ENCODE peak calls at places on chromosomes 1 and 21, in ten cellular contexts. Y, K, I, X, J, H, W, E, C and D are unnamed samples.

GRCh38 chr1:84883286-84883685 is 9.7 kb downstream of the LPAR3 start:
- DNase-seq in Y (no peak), K (no peak), I (no peak), X (no peak), J (no peak), H (no peak), W (no peak), E (no peak), C (no peak), D (no peak)

GRCh38 chr1:29801561-29801973 is 565.2 kb downstream of the PTPRU start:
- DNase-seq in Y (no peak), K (no peak), I (no peak), X (no peak), J (no peak), H (no peak), W (no peak), E (no peak), C (peak), D (peak)

GRCh38 chr1:156705918-156706646 is 699 bp upstream of the CRABP2 start:
- DNase-seq in Y (peak), K (peak), I (peak), X (peak), J (peak), H (peak), W (peak), E (peak), C (peak), D (no peak)

GRCh38 chr21:27408826-27409225 is 441.9 kb upstream of the ADAMTS5 start:
- DNase-seq in Y (no peak), K (no peak), I (no peak), X (no peak), J (no peak), H (no peak), W (no peak), E (no peak), C (no peak), D (no peak)

GRCh38 chr21:30714946-30715345 is 3.6 kb downstream of the KRTAP21-3 start:
- DNase-seq in Y (no peak), K (no peak), I (no peak), X (no peak), J (no peak), H (no peak), W (no peak), E (no peak), C (no peak), D (no peak)

GRCh38 chr1:8107897-8108296 is 81.8 kb upstream of the ERRFI1 start:
- DNase-seq in Y (no peak), K (no peak), I (no peak), X (no peak), J (no peak), H (no peak), W (no peak), E (no peak), C (no peak), D (no peak)

GRCh38 chr1:82927753-82928152 is 1071.2 kb downstream of the TTLL7 start:
- DNase-seq in Y (no peak), K (peak), I (no peak), X (no peak), J (no peak), H (peak), W (no peak), E (no peak), C (no peak), D (no peak)

GRCh38 chr21:15363921-15364320 is 299.1 kb upstream of the NRIP1 start:
- DNase-seq in Y (no peak), K (no peak), I (no peak), X (no peak), J (no peak), H (no peak), W (no peak), E (no peak), C (no peak), D (no peak)

GRCh38 chr1:109805486-109806180 is 41.9 kb upstream of the EPS8L3 start:
- DNase-seq in Y (no peak), K (no peak), I (no peak), X (no peak), J (no peak), H (no peak), W (no peak), E (no peak), C (no peak), D (peak)

GRCh38 chr1:106831511-106831910 is 225.0 kb upstream of the PRMT6 start:
- DNase-seq in Y (no peak), K (peak), I (no peak), X (no peak), J (no peak), H (no peak), W (no peak), E (no peak), C (no peak), D (no peak)

GRCh38 chr21:36761685-36762084 is 62.8 kb downstream of the SIM2 start:
- DNase-seq in Y (no peak), K (no peak), I (no peak), X (no peak), J (no peak), H (no peak), W (no peak), E (no peak), C (no peak), D (no peak)

GRCh38 chr1:195376190-195376589 is 1232.0 kb downstream of the KCNT2 start:
- DNase-seq in Y (no peak), K (peak), I (no peak), X (no peak), J (no peak), H (peak), W (no peak), E (no peak), C (no peak), D (no peak)

GRCh38 chr1:205456383-205456867 is 580 bp upstream of the BLACAT1 start:
- DNase-seq in Y (no peak), K (no peak), I (no peak), X (no peak), J (no peak), H (no peak), W (no peak), E (no peak), C (no peak), D (no peak)

GRCh38 chr21:36694041-36694515 is 4.8 kb upstream of the SIM2 start:
- DNase-seq in Y (no peak), K (no peak), I (no peak), X (no peak), J (no peak), H (peak), W (no peak), E (no peak), C (no peak), D (no peak)

GRCh38 chr1:91885716-91886506 is at the start of gene TGFBR3:
- DNase-seq in Y (peak), K (peak), I (peak), X (peak), J (peak), H (peak), W (peak), E (peak), C (peak), D (peak)
- H3K4me3 ChIP-seq in Y (peak), K (peak), I (peak), X (peak), J (peak), H (peak), W (peak), E (peak), C (peak), D (peak)

GRCh38 chr1:63023182-63023581 is 239.2 kb downstream of the ATG4C start:
- DNase-seq in Y (no peak), K (no peak), I (no peak), X (no peak), J (no peak), H (no peak), W (no peak), E (no peak), C (no peak), D (no peak)
- H3K27ac ChIP-seq in Y (no peak), K (no peak), I (no peak), X (no peak), J (no peak), H (no peak), W (no peak), E (no peak), C (no peak), D (no peak)

DNA sequence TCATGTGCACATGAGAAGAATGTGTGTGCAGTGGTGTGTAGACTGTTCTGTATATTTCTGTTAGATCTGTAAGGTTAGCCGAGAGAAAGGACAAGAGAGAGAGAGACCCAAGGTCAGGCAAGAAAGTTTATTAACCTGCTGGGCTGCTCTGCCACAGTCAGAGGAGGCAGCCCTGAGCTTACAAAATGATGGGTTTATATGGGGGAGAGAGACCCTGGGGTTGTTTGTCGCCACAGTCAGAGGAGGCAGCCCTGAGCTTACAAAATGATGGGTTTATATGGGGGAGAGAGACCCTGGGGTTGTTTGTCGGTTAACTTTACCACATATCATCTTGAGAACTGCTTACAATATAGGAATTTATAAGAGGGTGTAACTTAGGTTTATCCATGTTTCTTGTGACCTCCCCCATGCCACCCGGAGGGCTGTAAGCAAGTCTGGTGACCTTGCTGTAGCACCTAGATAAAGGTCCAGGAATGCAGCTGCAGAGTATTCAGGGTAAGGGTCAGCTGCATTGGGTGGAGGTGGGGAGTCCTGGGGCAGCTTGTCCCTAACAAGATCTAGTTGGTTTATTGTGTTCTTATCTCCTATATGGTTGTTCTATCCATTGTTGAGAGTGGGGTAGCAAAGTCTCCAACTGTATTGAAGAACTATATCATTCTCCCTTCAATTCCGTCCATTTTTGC is 9.3 kb upstream of the ZBTB40 start:
- DNase-seq in Y (no peak), K (no peak), I (no peak), X (no peak), J (no peak), H (no peak), W (no peak), E (no peak), C (no peak), D (no peak)
- TF ChIP-seq CTCF in Y (no peak), K (no peak), I (no peak), X (no peak), J (no peak), H (no peak), W (no peak), E (no peak), C (no peak), D (no peak)

DNA sequence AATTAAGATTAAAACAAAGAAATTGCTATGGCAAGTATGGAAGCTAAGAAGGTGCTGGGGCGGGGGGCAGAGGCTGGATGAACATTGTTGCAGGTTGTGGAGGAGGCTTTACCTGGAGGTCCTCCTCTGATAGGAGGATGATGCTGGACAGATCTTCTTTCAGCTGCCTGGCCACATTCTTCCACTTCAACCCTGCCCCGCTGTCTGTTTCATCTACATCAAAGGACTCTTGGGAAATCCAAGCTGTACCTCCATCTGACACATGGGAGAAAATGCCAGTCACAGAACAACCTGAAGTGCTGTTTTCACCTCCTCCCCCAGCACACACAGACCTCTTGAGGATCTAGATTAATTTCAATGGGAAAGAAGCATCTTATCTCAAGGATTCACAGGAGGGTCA is 5.3 kb downstream of the DFFA start:
- DNase-seq in Y (no peak), K (no peak), I (no peak), X (no peak), J (no peak), H (no peak), W (no peak), E (no peak), C (no peak), D (no peak)
- H3K4me3 ChIP-seq in Y (no peak), K (no peak), I (no peak), X (no peak), J (no peak), H (no peak), W (no peak), E (no peak), C (no peak), D (no peak)

GRCh38 chr1:170198584-170198983 is 52.8 kb downstream of the NTMT2 start:
- DNase-seq in Y (no peak), K (no peak), I (no peak), X (no peak), J (no peak), H (no peak), W (no peak), E (no peak), C (no peak), D (no peak)

GRCh38 chr1:170200665-170201397 is 55.1 kb downstream of the NTMT2 start:
- DNase-seq in Y (no peak), K (no peak), I (no peak), X (no peak), J (no peak), H (peak), W (no peak), E (no peak), C (no peak), D (no peak)

GRCh38 chr1:170198090-170198489 is 52.3 kb downstream of the NTMT2 start:
- DNase-seq in Y (no peak), K (no peak), I (no peak), X (no peak), J (no peak), H (no peak), W (no peak), E (no peak), C (no peak), D (no peak)

GRCh38 chr1:170203693-170204092 is 57.9 kb downstream of the NTMT2 start:
- DNase-seq in Y (no peak), K (no peak), I (no peak), X (no peak), J (no peak), H (no peak), W (no peak), E (no peak), C (no peak), D (no peak)

DNA sequence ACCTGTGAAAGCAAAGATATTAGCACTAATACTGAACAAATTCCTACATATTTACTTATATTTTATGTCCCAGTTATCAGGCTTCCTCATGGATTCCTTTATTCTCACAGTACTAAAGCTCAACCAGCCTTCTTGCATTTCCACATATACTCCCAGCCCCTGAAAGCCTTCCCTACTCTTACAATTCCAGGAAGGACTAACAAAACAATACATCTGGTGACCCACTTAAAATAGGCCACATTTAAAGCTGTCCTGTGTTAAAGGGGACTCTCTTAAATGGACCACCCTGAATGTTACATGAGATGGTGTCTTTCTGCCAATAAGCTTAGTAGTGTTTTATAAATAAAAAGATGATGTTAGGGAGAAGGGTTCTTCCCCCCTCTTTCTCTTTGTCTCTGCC is 54.4 kb downstream of the NTMT2 start:
- DNase-seq in Y (no peak), K (no peak), I (no peak), X (no peak), J (no peak), H (no peak), W (no peak), E (no peak), C (no peak), D (no peak)
- H3K27ac ChIP-seq in Y (no peak), K (no peak), I (peak), X (no peak), J (peak), H (no peak), W (no peak), E (peak), C (peak), D (no peak)

DNA sequence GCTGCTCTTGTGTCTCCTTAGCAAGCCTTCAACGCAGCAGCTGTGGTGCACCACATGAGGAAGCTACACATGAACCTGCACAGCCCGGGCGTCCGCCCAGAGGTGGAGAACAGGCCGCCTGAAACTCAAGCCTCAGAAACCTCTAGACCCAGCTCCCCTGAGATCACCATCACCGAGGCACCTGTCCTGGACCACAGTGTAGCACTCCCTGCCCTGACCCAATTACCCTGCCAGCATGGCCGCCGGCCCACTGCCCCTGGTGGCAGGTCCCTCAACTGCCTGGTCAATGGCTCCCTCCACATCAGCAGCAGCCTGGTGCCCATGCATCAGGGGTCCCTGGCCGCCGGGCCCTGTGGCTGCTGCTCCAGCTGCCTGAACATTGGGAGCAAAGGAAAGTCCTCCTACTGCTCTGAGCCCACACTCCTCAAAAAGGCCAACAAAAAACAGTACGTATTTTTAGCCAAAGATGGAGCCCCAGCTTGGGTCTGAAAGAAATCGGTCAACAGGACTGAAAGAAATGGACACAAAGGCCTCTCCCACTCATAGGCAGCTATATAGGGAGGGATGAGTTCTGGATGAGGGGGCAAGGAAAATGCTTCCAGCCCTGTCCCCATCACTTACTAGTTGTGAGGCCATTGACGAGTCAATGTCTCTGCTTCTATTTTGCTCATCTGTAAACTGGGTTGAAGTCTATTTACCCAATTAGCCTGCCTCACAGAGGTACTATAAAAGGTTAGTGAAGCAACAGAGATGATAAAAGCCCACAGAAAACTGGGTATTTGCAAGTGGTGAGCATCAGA is 28.5 kb downstream of the CAMK1G start:
- DNase-seq in Y (no peak), K (no peak), I (no peak), X (no peak), J (no peak), H (no peak), W (no peak), E (peak), C (no peak), D (no peak)
- TF ChIP-seq CTCF in Y (no peak), K (no peak), I (no peak), X (no peak), J (no peak), H (no peak), W (no peak), E (peak), C (no peak), D (no peak)

DNA sequence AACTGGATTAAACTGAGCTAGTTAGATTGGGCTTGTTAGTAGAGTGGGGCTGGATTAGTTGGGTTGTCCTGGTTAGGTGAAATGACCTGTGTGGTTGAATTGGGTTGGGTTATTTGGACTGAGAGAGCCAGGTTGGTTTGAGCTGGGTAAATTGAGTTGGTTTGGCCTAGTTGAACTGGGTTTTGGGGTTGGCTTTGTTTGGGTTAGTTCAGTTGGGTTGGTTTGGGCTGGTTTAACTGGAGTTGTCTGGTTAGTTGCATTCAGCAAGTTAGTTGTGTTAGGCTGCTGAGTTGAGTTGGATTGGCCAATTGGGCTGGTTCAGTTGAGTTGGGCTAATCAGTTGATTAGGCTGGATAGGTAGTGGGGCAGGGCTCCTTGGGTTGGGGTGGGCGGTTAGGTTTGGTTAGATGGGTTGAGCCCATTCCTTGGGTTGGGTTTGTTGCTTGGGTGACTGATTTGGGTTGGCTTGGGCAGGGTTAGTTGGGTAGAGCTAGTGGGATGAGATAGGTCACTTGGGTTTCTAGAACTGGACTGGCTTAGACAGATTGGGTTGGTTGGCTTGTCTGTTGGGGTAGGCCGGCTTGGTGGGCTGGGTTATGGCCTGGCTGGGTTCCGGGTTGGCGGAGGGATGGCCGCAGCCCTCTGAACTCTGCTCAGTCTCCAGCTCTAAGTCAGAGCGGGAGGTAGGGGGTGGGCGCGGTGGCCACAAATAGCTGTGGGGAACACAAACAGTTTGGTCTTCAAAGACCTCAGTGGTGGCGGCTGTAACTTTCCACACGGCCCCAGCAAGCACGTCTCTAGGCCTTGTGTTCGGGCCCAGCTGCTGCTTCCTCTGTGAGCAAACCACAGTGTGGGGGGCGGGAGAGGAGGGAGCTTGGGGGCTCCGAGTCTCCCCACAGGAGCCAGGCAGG is 67.2 kb upstream of the RUNX3 start:
- DNase-seq in Y (no peak), K (no peak), I (no peak), X (peak), J (no peak), H (no peak), W (peak), E (no peak), C (no peak), D (no peak)
- H3K4me3 ChIP-seq in Y (no peak), K (no peak), I (no peak), X (no peak), J (no peak), H (no peak), W (peak), E (no peak), C (no peak), D (no peak)

GRCh38 chr1:77686784-77687518 is 4.5 kb upstream of the ZZZ3 start:
- DNase-seq in Y (no peak), K (no peak), I (no peak), X (no peak), J (no peak), H (no peak), W (no peak), E (peak), C (no peak), D (no peak)
- H3K27ac ChIP-seq in Y (no peak), K (no peak), I (no peak), X (no peak), J (no peak), H (no peak), W (no peak), E (no peak), C (no peak), D (no peak)

GRCh38 chr1:154765970-154766369 is 104.1 kb downstream of the KCNN3 start:
- DNase-seq in Y (no peak), K (peak), I (no peak), X (no peak), J (no peak), H (peak), W (no peak), E (no peak), C (no peak), D (no peak)
- TF ChIP-seq CTCF in Y (no peak), K (peak), I (no peak), X (peak), J (peak), H (peak), W (no peak), E (peak), C (no peak), D (no peak)

GRCh38 chr1:185957441-185958363 is 223.5 kb downstream of the HMCN1 start:
- DNase-seq in Y (no peak), K (no peak), I (no peak), X (no peak), J (no peak), H (no peak), W (no peak), E (no peak), C (no peak), D (no peak)
- H3K4me3 ChIP-seq in Y (no peak), K (no peak), I (no peak), X (no peak), J (no peak), H (no peak), W (no peak), E (no peak), C (no peak), D (no peak)